ENCODE peak calls at places on chromosome 18, in eight cellular contexts. J is activated effector memory CD4-positive, alpha-beta T cell treated with anti-CD3 and anti-CD28 coated beads, Interleukin-2, amount 50 U/mL, for 16 hours; F is T-helper 17 cell; C is C1 segment of cervical spinal cord; E is HFF-Myc; X is NCI-H1436 treated with DMSO at 0.1 percent for 48 hours; U is activated naive CD8-positive, alpha-beta T cell treated with anti-CD3 and anti-CD28 coated beads, Interleukin-2, amount 50 U/mL, for 24 hours; R is NAMALWA. B is an unnamed sample.

GRCh38 chr18:9902832-9903231 is 11.0 kb upstream of the VAPA start:
- DNase-seq in J (no peak), F (no peak), C (no peak), E (no peak), X (no peak), U (no peak), R (no peak), B (no peak)

GRCh38 chr18:43563780-43564179 is 286.5 kb upstream of the SYT4 start:
- DNase-seq in J (no peak), F (no peak), C (no peak), E (no peak), X (no peak), U (no peak), R (peak; percentile 49), B (no peak)

GRCh38 chr18:28039078-28039477 is 137.9 kb downstream of the CDH2 start:
- DNase-seq in J (no peak), F (no peak), C (no peak), E (peak; percentile 5), X (no peak), U (no peak), R (no peak), B (no peak)

GRCh38 chr18:58682429-58683069 is 11.3 kb downstream of the MALT1 start:
- DNase-seq in J (no peak), F (no peak), C (no peak), E (peak; percentile 75), X (no peak), U (no peak), R (no peak), B (no peak)

GRCh38 chr18:51089691-51090090 is 59.7 kb downstream of the SMAD4 start:
- DNase-seq in J (no peak), F (no peak), C (no peak), E (no peak), X (no peak), U (no peak), R (peak; percentile 30), B (no peak)

GRCh38 chr18:66833646-66834045 is 229.8 kb upstream of the CDH19 start:
- DNase-seq in J (no peak), F (no peak), C (no peak), E (no peak), X (no peak), U (no peak), R (no peak), B (no peak)

GRCh38 chr18:76452357-76452756 is 42.7 kb downstream of the ZNF516 start:
- DNase-seq in J (no peak), F (no peak), C (no peak), E (no peak), X (no peak), U (no peak), R (no peak), B (no peak)

GRCh38 chr18:68429111-68429510 is 285.8 kb downstream of the TMX3 start:
- DNase-seq in J (no peak), F (no peak), C (no peak), E (no peak), X (no peak), U (no peak), R (no peak), B (no peak)

GRCh38 chr18:33577688-33578370 is at the start of gene ASXL3:
- DNase-seq in J (no peak), F (no peak), C (no peak), E (no peak), X (no peak), U (no peak), R (no peak), B (peak; percentile 76)

GRCh38 chr18:70289351-70290330 is 796 bp downstream of the SOCS6 start:
- DNase-seq in J (no peak), F (no peak), C (no peak), E (no peak), X (no peak), U (no peak), R (peak; percentile 38), B (no peak)

GRCh38 chr18:35077937-35078336 is 36.7 kb downstream of the MAPRE2 start:
- DNase-seq in J (no peak), F (no peak), C (no peak), E (no peak), X (no peak), U (no peak), R (no peak), B (no peak)

GRCh38 chr18:12253027-12253426 is 1.1 kb upstream of the CIDEA start:
- DNase-seq in J (no peak), F (no peak), C (no peak), E (no peak), X (no peak), U (no peak), R (no peak), B (no peak)

GRCh38 chr18:59814872-59815271 is 84.9 kb upstream of the PMAIP1 start:
- DNase-seq in J (no peak), F (no peak), C (no peak), E (peak; percentile 39), X (no peak), U (no peak), R (no peak), B (no peak)

GRCh38 chr18:77207540-77207939 is 42.1 kb upstream of the GALR1 start:
- DNase-seq in J (peak; percentile 84), F (no peak), C (no peak), E (peak; percentile 56), X (peak; percentile 1), U (peak; percentile 43), R (peak; percentile 67), B (no peak)

GRCh38 chr18:31429623-31430022 is 17.9 kb upstream of the DSG3 start:
- DNase-seq in J (no peak), F (no peak), C (no peak), E (no peak), X (no peak), U (no peak), R (no peak), B (no peak)

GRCh38 chr18:57063601-57064000 is 83.3 kb upstream of the BOD1L2 start:
- DNase-seq in J (no peak), F (no peak), C (no peak), E (no peak), X (no peak), U (no peak), R (no peak), B (no peak)

GRCh38 chr18:39223283-39223682 is 1657.7 kb upstream of the CELF4 start:
- DNase-seq in J (no peak), F (no peak), C (no peak), E (no peak), X (no peak), U (no peak), R (no peak), B (no peak)

GRCh38 chr18:28511421-28511821 is 334.5 kb upstream of the CDH2 start:
- DNase-seq in J (no peak), F (no peak), C (no peak), E (no peak), X (no peak), U (no peak), R (no peak), B (no peak)